ENCODE peak calls at places on chromosome 12, in five cellular contexts. W, K, Q, B and R are unnamed samples.

GRCh38 chr12:46904406-46905240 is 78.8 kb upstream of the SLC38A4 start:
- DNase-seq in K (peak), W (no peak), Q (no peak), B (no peak), R (no peak)

GRCh38 chr12:121657305-121658008 is 12.0 kb downstream of the MORN3 start:
- DNase-seq in B (no peak), K (no peak), W (no peak), Q (no peak), R (no peak)

GRCh38 chr12:80268924-80269749 is 169.8 kb downstream of the OTOGL start:
- DNase-seq in B (no peak), K (peak), W (no peak), Q (no peak), R (no peak)

GRCh38 chr12:113601656-113602263 is 130.1 kb upstream of the LHX5 start:
- DNase-seq in B (no peak), Q (no peak), W (no peak), K (no peak), R (no peak)

GRCh38 chr12:60191676-60192359 is 596.0 kb downstream of the SLC16A7 start:
- DNase-seq in Q (no peak), K (peak), W (no peak), B (no peak), R (no peak)

GRCh38 chr12:89244536-89244935 is 107.8 kb downstream of the DUSP6 start:
- DNase-seq in W (no peak), K (peak), B (no peak), Q (no peak), R (peak)

GRCh38 chr12:104737682-104738370 is 220.3 kb downstream of the SLC41A2 start:
- DNase-seq in W (no peak), K (no peak), Q (no peak), B (no peak), R (no peak)

GRCh38 chr12:39646963-39647362 is 27.4 kb upstream of the ABCD2 start:
- DNase-seq in B (no peak), W (no peak), K (no peak), Q (no peak), R (no peak)

GRCh38 chr12:99552022-99552421 is 95.5 kb upstream of the GARIN6 start:
- DNase-seq in W (no peak), Q (no peak), K (no peak), B (no peak), R (no peak)

GRCh38 chr12:93514853-93515252 is 47.5 kb downstream of the MRPL42 start:
- DNase-seq in Q (no peak), K (peak), B (no peak), W (no peak), R (no peak)

GRCh38 chr12:75725505-75726120 is 214.2 kb upstream of the KRR1 start:
- DNase-seq in W (no peak), Q (no peak), K (peak), B (no peak), R (no peak)

GRCh38 chr12:90801776-90802175 is 153.2 kb downstream of the CCER1 start:
- DNase-seq in W (no peak), K (peak), Q (no peak), B (no peak), R (no peak)

GRCh38 chr12:75478395-75478794 is 2.2 kb upstream of the GLIPR1 start:
- DNase-seq in K (peak), Q (no peak), B (no peak), W (no peak), R (no peak)

GRCh38 chr12:105018761-105019160 is 32.6 kb downstream of the NOPCHAP1 start:
- DNase-seq in K (no peak), B (no peak), W (no peak), Q (no peak), R (no peak)

GRCh38 chr12:72277415-72277814 is 5.2 kb downstream of the TRHDE start:
- DNase-seq in K (no peak), W (no peak), B (no peak), Q (no peak), R (no peak)

GRCh38 chr12:39123580-39123979 is 218.2 kb upstream of the CPNE8 start:
- DNase-seq in Q (no peak), W (no peak), B (no peak), K (no peak), R (no peak)

GRCh38 chr12:120119395-120119973 is 2.9 kb upstream of the RAB35 start:
- DNase-seq in W (no peak), Q (no peak), K (peak), B (no peak), R (peak)

GRCh38 chr12:127280393-127281275 is 986.3 kb upstream of the TMEM132C start:
- DNase-seq in B (peak), K (no peak), Q (no peak), W (peak), R (peak)

GRCh38 chr12:132511516-132512196 is 21.7 kb downstream of the FBRSL1 start:
- DNase-seq in B (no peak), W (no peak), Q (no peak), K (no peak), R (no peak)

GRCh38 chr12:124453419-124454351 is 113.7 kb downstream of the NCOR2 start:
- DNase-seq in B (peak), Q (peak), K (peak), W (peak), R (peak)

GRCh38 chr12:96571101-96571862 is 81.9 kb downstream of the CFAP54 start:
- DNase-seq in Q (no peak), K (no peak), B (no peak), W (no peak), R (peak)

GRCh38 chr12:79127268-79127895 is 262.8 kb downstream of the SYT1 start:
- DNase-seq in Q (no peak), K (peak), B (peak), W (no peak), R (peak)

GRCh38 chr12:99983721-99984258 is 946 bp downstream of the ANKS1B start:
- DNase-seq in Q (no peak), K (peak), W (peak), B (no peak), R (peak)

GRCh38 chr12:108696996-108697290 is 34.4 kb downstream of the CORO1C start:
- DNase-seq in B (no peak), W (no peak), Q (no peak), K (no peak), R (no peak)

GRCh38 chr12:14243941-14244340 is 121.5 kb upstream of the ATF7IP start:
- DNase-seq in B (no peak), W (no peak), Q (no peak), K (no peak), R (no peak)

GRCh38 chr12:14238224-14238792 is 127.2 kb upstream of the ATF7IP start:
- DNase-seq in Q (no peak), W (no peak), B (no peak), K (peak), R (no peak)

GRCh38 chr12:14239935-14240872 is 125.3 kb upstream of the ATF7IP start:
- DNase-seq in W (peak), K (no peak), Q (peak), B (no peak), R (peak)

GRCh38 chr12:14240873-14241220 is 124.6 kb upstream of the ATF7IP start:
- DNase-seq in K (no peak), Q (no peak), B (no peak), W (no peak), R (no peak)

DNA sequence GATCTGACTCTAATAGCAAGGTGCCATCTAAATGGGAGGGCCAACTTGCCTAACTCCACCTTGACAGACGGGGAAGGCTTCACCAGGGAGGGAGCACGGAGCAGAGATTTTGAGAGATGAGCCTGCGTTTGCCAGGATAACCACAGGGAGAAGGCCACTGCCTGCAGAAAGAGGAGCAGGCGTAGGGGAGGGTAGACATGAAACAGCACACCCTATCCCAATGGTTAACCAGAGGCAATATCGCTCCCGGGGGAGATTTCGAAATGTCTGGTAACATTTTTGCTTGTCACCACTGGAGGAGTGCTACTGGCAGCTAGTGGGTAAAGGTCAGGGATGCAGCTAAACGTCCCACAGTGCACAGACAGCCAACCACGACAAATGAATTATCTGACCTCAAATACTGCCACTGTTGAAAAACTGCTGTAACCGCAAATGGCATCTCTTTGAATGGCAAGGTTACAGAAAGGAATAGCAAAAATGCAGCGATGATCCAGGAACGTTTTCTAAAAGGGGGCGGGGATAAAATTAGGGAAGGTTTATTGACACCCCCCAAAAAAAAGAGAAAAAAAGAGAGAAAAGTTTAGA is 126.0 kb upstream of the ATF7IP start:
- DNase-seq in B (peak), Q (peak), K (peak), W (peak), R (peak)
- TF ChIP-seq CTCF in B (peak), Q (no peak), K (no peak), W (peak), R (peak)

GRCh38 chr12:54298904-54299303 is 1.9 kb downstream of the NFE2 start:
- DNase-seq in K (no peak), B (no peak), Q (no peak), W (no peak), R (no peak)

GRCh38 chr12:54301428-54302045 is 722 bp upstream of the NFE2 start:
- DNase-seq in K (no peak), W (no peak), Q (no peak), B (no peak), R (no peak)

GRCh38 chr12:54300267-54300731 is 516 bp downstream of the NFE2 start:
- DNase-seq in Q (no peak), B (no peak), K (no peak), W (no peak), R (no peak)

GRCh38 chr12:54299515-54300266 is 1.1 kb downstream of the NFE2 start:
- DNase-seq in W (no peak), K (peak), B (no peak), Q (no peak), R (no peak)

GRCh38 chr12:54300732-54301427 is at the start of gene NFE2:
- DNase-seq in K (peak), B (peak), W (peak), Q (no peak), R (no peak)
- TF ChIP-seq CTCF in K (peak), B (no peak), W (peak), Q (no peak), R (no peak)

GRCh38 chr12:131391399-131391798 is 319.5 kb upstream of the SFSWAP start:
- DNase-seq in B (no peak), K (no peak), W (no peak), Q (no peak), R (no peak)

GRCh38 chr12:131387281-131388163 is 323.4 kb upstream of the SFSWAP start:
- DNase-seq in B (no peak), Q (no peak), K (no peak), W (no peak), R (no peak)

GRCh38 chr12:131388164-131388795 is 322.6 kb upstream of the SFSWAP start:
- DNase-seq in Q (no peak), W (no peak), B (no peak), K (no peak), R (no peak)

GRCh38 chr12:131389051-131390013 is 321.6 kb upstream of the SFSWAP start:
- DNase-seq in B (no peak), W (no peak), Q (no peak), K (no peak), R (no peak)

DNA sequence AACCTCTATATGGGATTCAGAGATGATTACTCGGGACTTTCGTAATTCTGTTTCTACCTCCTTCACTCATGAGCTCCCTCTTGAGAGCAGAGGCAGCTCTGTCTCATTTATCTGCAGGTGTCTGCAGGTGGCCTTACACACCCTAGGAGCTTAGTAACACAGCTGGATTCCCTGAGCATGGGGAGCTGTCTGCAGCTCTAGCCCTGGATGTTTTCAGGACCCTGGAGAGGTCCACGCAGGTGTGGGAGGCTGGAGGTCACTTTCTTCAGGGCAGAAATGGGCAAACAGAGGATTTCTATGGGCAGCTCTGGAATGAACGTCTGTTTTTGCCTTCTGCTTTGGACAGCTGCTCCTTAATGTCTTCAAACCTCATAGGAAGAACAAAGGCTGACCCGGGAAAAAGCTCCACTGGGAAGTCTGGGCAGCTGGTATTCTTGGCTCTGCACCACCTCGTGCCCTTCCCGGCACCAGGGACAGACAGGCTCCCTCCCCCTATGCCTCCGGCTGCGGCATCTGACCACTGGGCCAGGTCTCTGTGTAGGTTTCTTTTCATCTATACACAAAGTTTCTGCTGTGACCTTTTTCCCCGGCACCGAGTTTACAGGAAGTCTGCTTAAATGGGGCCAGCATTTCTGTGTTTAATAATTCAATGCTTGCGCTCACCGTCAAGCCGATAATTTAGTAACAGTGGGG is 320.3 kb upstream of the SFSWAP start:
- DNase-seq in B (no peak), Q (no peak), K (no peak), W (peak), R (no peak)
- TF ChIP-seq CTCF in B (no peak), Q (no peak), K (no peak), W (no peak), R (no peak)

GRCh38 chr12:51264297-51264696 is 5.9 kb downstream of the SMAGP start:
- DNase-seq in K (no peak), B (no peak), Q (no peak), W (no peak), R (no peak)

GRCh38 chr12:51263341-51263740 is 6.9 kb downstream of the SMAGP start:
- DNase-seq in K (no peak), Q (no peak), W (no peak), B (no peak), R (no peak)

GRCh38 chr12:51265024-51265423 is 5.2 kb downstream of the SMAGP start:
- DNase-seq in B (no peak), Q (no peak), W (no peak), K (no peak), R (no peak)

GRCh38 chr12:51262758-51263177 is 7.4 kb downstream of the SMAGP start:
- DNase-seq in K (peak), Q (no peak), W (peak), B (no peak), R (no peak)
- TF ChIP-seq CTCF in K (no peak), Q (peak), W (peak), B (peak), R (peak)